ENCODE peak calls at places on chromosomes 6 and 20, in six cellular contexts. R is testis, X is breast epithelium, V is GM23338, D is iPS DF 6.9, A is aorta. N is an unnamed sample.
A peak's percentile ranks its signal among the peaks of the same experiment; 100 is the strongest.

GRCh38 chr6:158662607-158663464 is 13.0 kb downstream of the SYTL3 start:
- DNase-seq in R (no peak), X (no peak), V (no peak), D (no peak), A (no peak), N (no peak)

GRCh38 chr20:21213691-21214090 is 87.8 kb downstream of the KIZ start:
- DNase-seq in R (no peak), X (no peak), V (no peak), D (no peak), A (no peak), N (no peak)

GRCh38 chr6:139124887-139125672 is 9.8 kb upstream of the HECA start:
- DNase-seq in R (peak; percentile 87), X (no peak), V (peak; percentile 79), D (peak; percentile 33), A (no peak), N (no peak)

GRCh38 chr6:28011716-28012115 is 54.7 kb downstream of the OR2B6 start:
- DNase-seq in R (no peak), X (no peak), V (no peak), D (no peak), A (no peak), N (no peak)

GRCh38 chr20:54004397-54004940 is 65.9 kb downstream of the BCAS1 start:
- DNase-seq in R (no peak), X (no peak), V (no peak), D (no peak), A (no peak), N (no peak)

GRCh38 chr6:66183982-66184555 is 477.0 kb upstream of the EYS start:
- DNase-seq in R (no peak), X (no peak), V (no peak), D (no peak), A (no peak), N (no peak)

GRCh38 chr6:63721181-63721580 is 85.6 kb downstream of the PHF3 start:
- DNase-seq in R (no peak), X (no peak), V (no peak), D (no peak), A (no peak), N (no peak)

GRCh38 chr6:48074368-48074767 is 36.6 kb downstream of the PTCHD4 start:
- DNase-seq in R (no peak), X (no peak), V (no peak), D (no peak), A (no peak), N (no peak)

GRCh38 chr6:107353773-107354382 is 105.5 kb downstream of the PDSS2 start:
- DNase-seq in R (no peak), X (no peak), V (no peak), D (no peak), A (no peak), N (no peak)

GRCh38 chr6:130033999-130034814 is 15.8 kb downstream of the L3MBTL3 start:
- DNase-seq in R (peak; percentile 25), X (no peak), V (no peak), D (no peak), A (no peak), N (no peak)

GRCh38 chr6:2877057-2877882 is 25.8 kb downstream of the SERPINB9 start:
- DNase-seq in R (no peak), X (no peak), V (no peak), D (no peak), A (no peak), N (no peak)

GRCh38 chr20:43963872-43964791 is 49.5 kb downstream of the TOX2 start:
- DNase-seq in R (peak; percentile 66), X (no peak), V (no peak), D (no peak), A (peak; percentile 34), N (no peak)

GRCh38 chr6:31740397-31741223 is 805 bp downstream of the MSH5 start:
- DNase-seq in R (no peak), X (no peak), V (no peak), D (no peak), A (no peak), N (no peak)

GRCh38 chr6:3278691-3279090 is 19.9 kb downstream of the PSMG4 start:
- DNase-seq in R (no peak), X (no peak), V (no peak), D (no peak), A (peak; percentile 33), N (no peak)

GRCh38 chr6:27851440-27851839 is 60.8 kb downstream of the OR2B2 start:
- DNase-seq in R (no peak), X (no peak), V (no peak), D (no peak), A (no peak), N (no peak)

GRCh38 chr6:163436843-163437242 is 22.3 kb downstream of the QKI start:
- DNase-seq in R (no peak), X (no peak), V (no peak), D (no peak), A (no peak), N (no peak)

GRCh38 chr20:10573273-10573950 is 100.4 kb downstream of the JAG1 start:
- DNase-seq in R (no peak), X (no peak), V (no peak), D (no peak), A (no peak), N (no peak)

GRCh38 chr20:10573951-10574339 is 99.9 kb downstream of the JAG1 start:
- DNase-seq in R (no peak), X (no peak), V (no peak), D (no peak), A (no peak), N (no peak)

GRCh38 chr20:10578607-10579006 is 95.2 kb downstream of the JAG1 start:
- DNase-seq in R (no peak), X (no peak), V (no peak), D (no peak), A (no peak), N (no peak)

GRCh38 chr20:10577648-10578047 is 96.2 kb downstream of the JAG1 start:
- DNase-seq in R (no peak), X (no peak), V (no peak), D (no peak), A (no peak), N (no peak)

GRCh38 chr20:10576411-10576810 is 97.4 kb downstream of the JAG1 start:
- DNase-seq in R (no peak), X (no peak), V (no peak), D (no peak), A (no peak), N (no peak)
- H3K27ac ChIP-seq in R (no peak overlapping the region), X (no peak overlapping the region), V (no peak overlapping the region), D (no peak overlapping the region), A (no peak overlapping the region), N (no peak overlapping the region)

GRCh38 chr6:100730001-100730400 is 151.1 kb downstream of the ASCC3 start:
- DNase-seq in R (no peak), X (no peak), V (no peak), D (no peak), A (no peak), N (no peak)

GRCh38 chr6:100724696-100725095 is 156.4 kb downstream of the ASCC3 start:
- DNase-seq in R (no peak), X (no peak), V (no peak), D (no peak), A (no peak), N (no peak)

GRCh38 chr6:100731411-100731810 is 149.7 kb downstream of the ASCC3 start:
- DNase-seq in R (no peak), X (no peak), V (no peak), D (no peak), A (no peak), N (no peak)

GRCh38 chr6:100726741-100727140 is 154.4 kb downstream of the ASCC3 start:
- DNase-seq in R (no peak), X (no peak), V (no peak), D (no peak), A (no peak), N (no peak)

GRCh38 chr6:100730581-100730980 is 150.5 kb downstream of the ASCC3 start:
- DNase-seq in R (no peak), X (no peak), V (no peak), D (no peak), A (no peak), N (no peak)
- H3K27ac ChIP-seq in R (no peak overlapping the region), X (no peak overlapping the region), V (no peak overlapping the region), D (no peak overlapping the region), A (no peak overlapping the region), N (no peak overlapping the region)

GRCh38 chr20:33842346-33842745 is 31.2 kb downstream of the CHMP4B start:
- DNase-seq in R (no peak), X (no peak), V (no peak), D (no peak), A (no peak), N (no peak)
- H3K27ac ChIP-seq in R (no peak overlapping the region), X (peak overlapping the region; percentile 1), V (no peak overlapping the region), D (no peak overlapping the region), A (no peak overlapping the region), N (no peak overlapping the region)

GRCh38 chr6:86255973-86256372 is 613.3 kb upstream of the SYNCRIP start:
- DNase-seq in R (no peak), X (no peak), V (no peak), D (no peak), A (no peak), N (no peak)
- H3K27ac ChIP-seq in R (no peak overlapping the region), X (no peak overlapping the region), V (no peak overlapping the region), D (no peak overlapping the region), A (no peak overlapping the region), N (no peak overlapping the region)

DNA sequence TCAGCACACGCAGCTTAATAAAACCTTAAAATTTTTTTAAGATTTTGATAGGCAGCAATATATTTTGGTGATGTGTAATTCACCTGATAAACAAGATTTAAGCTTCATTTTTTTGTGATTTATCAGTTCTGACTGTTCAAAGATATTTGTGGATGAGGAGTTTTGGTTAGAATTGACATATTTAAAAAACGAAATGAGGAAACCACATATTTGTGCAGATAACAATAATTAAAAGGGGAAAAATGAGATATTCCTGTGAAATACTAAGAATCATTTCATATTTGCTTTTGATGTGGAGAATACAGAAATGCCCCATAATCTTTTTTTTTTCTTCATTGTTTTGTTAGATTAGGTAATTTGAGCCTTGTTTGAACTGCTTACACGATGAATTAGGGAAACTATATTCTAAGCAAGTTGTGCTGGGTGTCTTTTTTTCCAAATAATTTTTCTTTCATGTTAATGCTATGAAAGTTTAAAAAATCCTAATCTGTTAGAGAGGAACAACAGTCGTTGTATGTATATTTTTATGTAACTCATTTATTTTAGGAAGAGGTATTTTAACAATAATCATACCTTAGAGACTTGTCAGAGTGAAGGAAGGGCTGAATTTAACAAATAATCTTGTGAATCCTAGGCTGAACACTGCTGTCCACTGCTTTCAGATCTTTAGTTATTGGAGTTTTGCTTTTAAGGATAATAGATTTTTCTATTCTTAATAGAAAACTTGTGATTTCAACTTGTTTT is 4.0 kb downstream of the ARID1B start:
- DNase-seq in R (no peak), X (no peak), V (no peak), D (no peak), A (no peak), N (no peak)
- H3K27ac ChIP-seq in R (peak overlapping the region; percentile 99), X (peak overlapping the region; percentile 100), V (no peak overlapping the region), D (no peak overlapping the region), A (no peak overlapping the region), N (no peak overlapping the region)

DNA sequence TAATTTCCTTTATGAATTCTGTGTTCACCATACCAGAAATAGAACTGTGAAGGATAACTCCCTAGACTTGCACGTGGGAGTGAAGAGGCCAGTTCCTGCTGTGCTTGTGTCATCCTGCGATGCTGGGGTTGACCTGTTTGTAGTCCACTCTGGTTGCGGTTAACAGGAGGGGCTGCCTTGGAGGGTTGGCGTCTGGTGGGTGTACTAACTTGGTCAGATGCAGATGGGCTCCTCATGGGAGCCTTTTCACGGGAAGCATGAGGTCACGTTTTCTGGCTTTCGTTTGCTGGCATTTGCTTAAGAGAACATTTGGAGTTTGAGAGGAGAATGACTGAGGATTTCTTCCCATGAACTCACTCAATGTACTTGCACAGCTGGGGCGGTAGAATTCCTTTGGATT is 41.2 kb downstream of the IGF2R start:
- DNase-seq in R (peak; percentile 45), X (no peak), V (no peak), D (no peak), A (peak; percentile 70), N (no peak)
- H3K27ac ChIP-seq in R (no peak overlapping the region), X (no peak overlapping the region), V (no peak overlapping the region), D (no peak overlapping the region), A (no peak overlapping the region), N (no peak overlapping the region)

GRCh38 chr6:68641172-68641571 is 6.1 kb downstream of the ADGRB3 start:
- DNase-seq in R (no peak), X (no peak), V (no peak), D (no peak), A (no peak), N (no peak)
- H3K27ac ChIP-seq in R (no peak overlapping the region), X (no peak overlapping the region), V (no peak overlapping the region), D (no peak overlapping the region), A (no peak overlapping the region), N (peak overlapping the region; percentile 86)